ENCODE peak calls at places on chromosomes 11 and 22, in eight cellular contexts. One of them, this sample, is unnamed.

GRCh38 chr11:35907648-35908431 is 36.0 kb upstream of the LDLRAD3 start:
- DNase-seq in bronchial epithelial cell: peak; percentile 81
- DNase-seq in pancreas: no peak
- DNase-seq in IMR-90: peak; percentile 62
- DNase-seq in CD8-positive, alpha-beta T cell: no peak
- DNase-seq in left lung: no peak
- DNase-seq in Panc1: peak; percentile 33
- DNase-seq in HCT116: peak; percentile 54
- DNase-seq in this sample: no peak

GRCh38 chr11:58530236-58530635 is 22.3 kb upstream of the OR5B21 start:
- DNase-seq in pancreas: no peak
- DNase-seq in HCT116: no peak
- DNase-seq in Panc1: no peak
- DNase-seq in bronchial epithelial cell: no peak
- DNase-seq in left lung: no peak
- DNase-seq in IMR-90: no peak
- DNase-seq in CD8-positive, alpha-beta T cell: peak; percentile 66
- DNase-seq in this sample: no peak

GRCh38 chr22:37462983-37463382 is 23.2 kb downstream of the MFNG start:
- DNase-seq in pancreas: no peak
- DNase-seq in left lung: no peak
- DNase-seq in IMR-90: peak; percentile 49
- DNase-seq in HCT116: no peak
- DNase-seq in Panc1: no peak
- DNase-seq in bronchial epithelial cell: peak; percentile 30
- DNase-seq in CD8-positive, alpha-beta T cell: no peak
- DNase-seq in this sample: no peak

GRCh38 chr11:44363116-44363515 is 53.2 kb upstream of the ALX4 start:
- DNase-seq in HCT116: no peak
- DNase-seq in Panc1: no peak
- DNase-seq in left lung: no peak
- DNase-seq in CD8-positive, alpha-beta T cell: no peak
- DNase-seq in pancreas: no peak
- DNase-seq in bronchial epithelial cell: no peak
- DNase-seq in IMR-90: no peak
- DNase-seq in this sample: no peak

GRCh38 chr11:110907629-110908028 is 195.4 kb upstream of the ARHGAP20 start:
- DNase-seq in Panc1: no peak
- DNase-seq in left lung: no peak
- DNase-seq in CD8-positive, alpha-beta T cell: no peak
- DNase-seq in IMR-90: peak; percentile 98
- DNase-seq in pancreas: no peak
- DNase-seq in bronchial epithelial cell: peak; percentile 97
- DNase-seq in HCT116: no peak
- DNase-seq in this sample: peak; percentile 72

GRCh38 chr11:64742087-64742939 is 1.6 kb downstream of the RASGRP2 start:
- DNase-seq in IMR-90: no peak
- DNase-seq in CD8-positive, alpha-beta T cell: peak; percentile 38
- DNase-seq in bronchial epithelial cell: no peak
- DNase-seq in HCT116: no peak
- DNase-seq in pancreas: no peak
- DNase-seq in left lung: peak; percentile 85
- DNase-seq in Panc1: no peak
- DNase-seq in this sample: no peak

GRCh38 chr11:35928688-35929087 is 15.2 kb upstream of the LDLRAD3 start:
- DNase-seq in CD8-positive, alpha-beta T cell: no peak
- DNase-seq in pancreas: no peak
- DNase-seq in left lung: no peak
- DNase-seq in HCT116: no peak
- DNase-seq in IMR-90: no peak
- DNase-seq in bronchial epithelial cell: no peak
- DNase-seq in Panc1: no peak
- DNase-seq in this sample: no peak

GRCh38 chr11:2462986-2463765 is 18.4 kb downstream of the KCNQ1 start:
- DNase-seq in left lung: peak; percentile 90
- DNase-seq in HCT116: peak; percentile 45
- DNase-seq in bronchial epithelial cell: peak; percentile 33
- DNase-seq in CD8-positive, alpha-beta T cell: no peak
- DNase-seq in pancreas: peak; percentile 93
- DNase-seq in Panc1: no peak
- DNase-seq in IMR-90: no peak
- DNase-seq in this sample: peak; percentile 87

GRCh38 chr22:46121523-46122287 is 28.6 kb upstream of the PPARA start:
- DNase-seq in pancreas: no peak
- DNase-seq in bronchial epithelial cell: no peak
- DNase-seq in HCT116: no peak
- DNase-seq in Panc1: no peak
- DNase-seq in CD8-positive, alpha-beta T cell: no peak
- DNase-seq in IMR-90: no peak
- DNase-seq in left lung: no peak
- DNase-seq in this sample: no peak

GRCh38 chr22:43867839-43868652 is 5.7 kb upstream of the SULT4A1 start:
- DNase-seq in HCT116: no peak
- DNase-seq in Panc1: no peak
- DNase-seq in CD8-positive, alpha-beta T cell: no peak
- DNase-seq in pancreas: peak; percentile 38
- DNase-seq in bronchial epithelial cell: peak; percentile 38
- DNase-seq in left lung: no peak
- DNase-seq in IMR-90: peak; percentile 73
- DNase-seq in this sample: peak; percentile 34

GRCh38 chr11:11659567-11660341 is 37.9 kb upstream of the GALNT18 start:
- DNase-seq in left lung: no peak
- DNase-seq in HCT116: no peak
- DNase-seq in pancreas: no peak
- DNase-seq in bronchial epithelial cell: no peak
- DNase-seq in CD8-positive, alpha-beta T cell: no peak
- DNase-seq in IMR-90: no peak
- DNase-seq in Panc1: no peak
- DNase-seq in this sample: no peak

GRCh38 chr22:39448205-39449054 is 8.4 kb upstream of the MGAT3 start:
- DNase-seq in bronchial epithelial cell: peak; percentile 30
- DNase-seq in HCT116: no peak
- DNase-seq in IMR-90: no peak
- DNase-seq in CD8-positive, alpha-beta T cell: no peak
- DNase-seq in Panc1: no peak
- DNase-seq in left lung: no peak
- DNase-seq in pancreas: no peak
- DNase-seq in this sample: no peak

GRCh38 chr22:39446239-39446721 is 10.5 kb upstream of the MGAT3 start:
- DNase-seq in left lung: no peak
- DNase-seq in IMR-90: no peak
- DNase-seq in Panc1: no peak
- DNase-seq in HCT116: no peak
- DNase-seq in bronchial epithelial cell: no peak
- DNase-seq in CD8-positive, alpha-beta T cell: no peak
- DNase-seq in pancreas: no peak
- DNase-seq in this sample: peak; percentile 51

GRCh38 chr22:39452740-39453040 is 4.1 kb upstream of the MGAT3 start:
- DNase-seq in CD8-positive, alpha-beta T cell: no peak
- DNase-seq in pancreas: no peak
- DNase-seq in left lung: no peak
- DNase-seq in HCT116: no peak
- DNase-seq in Panc1: no peak
- DNase-seq in IMR-90: no peak
- DNase-seq in bronchial epithelial cell: no peak
- DNase-seq in this sample: no peak

GRCh38 chr22:39450258-39450955 is 6.4 kb upstream of the MGAT3 start:
- DNase-seq in CD8-positive, alpha-beta T cell: no peak
- DNase-seq in left lung: no peak
- DNase-seq in Panc1: no peak
- DNase-seq in bronchial epithelial cell: no peak
- DNase-seq in IMR-90: no peak
- DNase-seq in HCT116: no peak
- DNase-seq in pancreas: no peak
- DNase-seq in this sample: no peak

DNA sequence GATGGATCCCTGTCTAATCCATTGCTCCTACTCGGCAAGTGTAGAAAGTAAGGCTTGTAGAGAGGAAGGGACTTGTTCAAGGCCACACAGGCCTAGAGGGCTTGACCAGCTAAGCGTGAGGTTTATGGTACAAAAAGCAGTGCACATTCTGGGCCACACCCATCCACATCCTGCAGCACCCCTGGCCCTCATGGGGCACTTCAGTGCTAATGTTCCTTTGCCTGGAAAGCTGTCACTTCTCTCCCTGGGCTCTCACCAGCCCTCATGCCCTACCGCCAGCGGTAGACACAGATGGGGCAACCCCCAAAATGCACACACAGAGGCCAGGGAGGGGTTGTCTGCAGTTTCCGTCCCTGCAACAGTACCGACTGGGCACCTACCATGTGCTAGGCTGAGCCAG is 7.1 kb upstream of the MGAT3 start:
- DNase-seq in Panc1: no peak
- DNase-seq in HCT116: no peak
- DNase-seq in IMR-90: no peak
- DNase-seq in pancreas: no peak
- DNase-seq in CD8-positive, alpha-beta T cell: no peak
- DNase-seq in bronchial epithelial cell: no peak
- DNase-seq in left lung: no peak
- DNase-seq in this sample: no peak
- H3K4me3 ChIP-seq in Panc1: no peak overlapping the region
- H3K4me3 ChIP-seq in HCT116: no peak overlapping the region
- H3K4me3 ChIP-seq in IMR-90: no peak overlapping the region
- H3K4me3 ChIP-seq in pancreas: no peak overlapping the region
- H3K4me3 ChIP-seq in CD8-positive, alpha-beta T cell: no peak overlapping the region
- H3K4me3 ChIP-seq in bronchial epithelial cell: no peak overlapping the region
- H3K4me3 ChIP-seq in left lung: no peak overlapping the region
- H3K4me3 ChIP-seq in this sample: no peak overlapping the region

GRCh38 chr22:42397332-42398246 is 34.6 kb downstream of the NFAM1 start:
- DNase-seq in Panc1: no peak
- DNase-seq in bronchial epithelial cell: no peak
- DNase-seq in HCT116: no peak
- DNase-seq in pancreas: peak; percentile 52
- DNase-seq in CD8-positive, alpha-beta T cell: no peak
- DNase-seq in left lung: no peak
- DNase-seq in IMR-90: no peak
- DNase-seq in this sample: peak; percentile 35

GRCh38 chr22:42400811-42401547 is 31.2 kb downstream of the NFAM1 start:
- DNase-seq in IMR-90: no peak
- DNase-seq in pancreas: no peak
- DNase-seq in left lung: no peak
- DNase-seq in CD8-positive, alpha-beta T cell: no peak
- DNase-seq in bronchial epithelial cell: no peak
- DNase-seq in Panc1: no peak
- DNase-seq in HCT116: no peak
- DNase-seq in this sample: no peak

GRCh38 chr22:42399315-42400271 is 32.6 kb downstream of the NFAM1 start:
- DNase-seq in HCT116: no peak
- DNase-seq in pancreas: no peak
- DNase-seq in IMR-90: no peak
- DNase-seq in bronchial epithelial cell: no peak
- DNase-seq in left lung: no peak
- DNase-seq in CD8-positive, alpha-beta T cell: no peak
- DNase-seq in Panc1: no peak
- DNase-seq in this sample: peak; percentile 40

GRCh38 chr22:42401562-42402334 is 30.5 kb downstream of the NFAM1 start:
- DNase-seq in Panc1: no peak
- DNase-seq in pancreas: no peak
- DNase-seq in IMR-90: no peak
- DNase-seq in left lung: no peak
- DNase-seq in CD8-positive, alpha-beta T cell: no peak
- DNase-seq in HCT116: no peak
- DNase-seq in bronchial epithelial cell: peak; percentile 14
- DNase-seq in this sample: no peak

GRCh38 chr22:42396621-42397331 is 35.4 kb downstream of the NFAM1 start:
- DNase-seq in Panc1: no peak
- DNase-seq in CD8-positive, alpha-beta T cell: peak; percentile 31
- DNase-seq in IMR-90: no peak
- DNase-seq in bronchial epithelial cell: peak; percentile 35
- DNase-seq in HCT116: peak; percentile 3
- DNase-seq in left lung: no peak
- DNase-seq in pancreas: no peak
- DNase-seq in this sample: peak; percentile 17
- H3K4me3 ChIP-seq in Panc1: no peak overlapping the region
- H3K4me3 ChIP-seq in CD8-positive, alpha-beta T cell: no peak overlapping the region
- H3K4me3 ChIP-seq in IMR-90: no peak overlapping the region
- H3K4me3 ChIP-seq in bronchial epithelial cell: no peak overlapping the region
- H3K4me3 ChIP-seq in HCT116: no peak overlapping the region
- H3K4me3 ChIP-seq in left lung: no peak overlapping the region
- H3K4me3 ChIP-seq in pancreas: no peak overlapping the region
- H3K4me3 ChIP-seq in this sample: no peak overlapping the region

DNA sequence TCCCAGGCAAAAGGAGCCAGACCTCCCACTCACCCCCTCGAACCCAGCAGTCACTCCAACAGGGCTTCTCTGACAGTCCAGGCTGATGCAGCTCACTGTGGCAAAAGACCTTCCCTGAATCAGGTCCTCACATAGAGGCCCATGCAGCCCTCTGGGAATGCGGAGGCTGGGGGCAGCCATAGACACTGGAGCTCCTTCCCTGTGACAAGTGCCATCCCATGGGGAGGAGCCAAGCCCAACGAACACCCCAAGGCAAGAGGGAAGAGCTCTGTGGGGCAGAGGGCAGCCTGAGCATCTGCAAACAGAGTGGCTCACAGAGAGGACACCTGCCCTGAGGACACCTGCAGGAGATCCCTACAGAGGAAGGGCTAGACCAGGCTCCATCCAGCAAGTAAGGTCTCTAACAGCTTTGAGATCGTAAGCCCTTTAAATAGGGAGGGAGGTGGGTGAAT is at the start of gene LINC01488:
- DNase-seq in CD8-positive, alpha-beta T cell: no peak
- DNase-seq in bronchial epithelial cell: no peak
- DNase-seq in Panc1: no peak
- DNase-seq in IMR-90: no peak
- DNase-seq in left lung: peak; percentile 17
- DNase-seq in HCT116: no peak
- DNase-seq in pancreas: no peak
- DNase-seq in this sample: no peak
- H3K4me3 ChIP-seq in CD8-positive, alpha-beta T cell: no peak within 1 kb of the TSS
- H3K4me3 ChIP-seq in bronchial epithelial cell: no peak within 1 kb of the TSS
- H3K4me3 ChIP-seq in Panc1: no peak within 1 kb of the TSS
- H3K4me3 ChIP-seq in IMR-90: no peak within 1 kb of the TSS
- H3K4me3 ChIP-seq in left lung: no peak within 1 kb of the TSS
- H3K4me3 ChIP-seq in HCT116: no peak within 1 kb of the TSS
- H3K4me3 ChIP-seq in pancreas: no peak within 1 kb of the TSS
- H3K4me3 ChIP-seq in this sample: no peak within 1 kb of the TSS

GRCh38 chr22:49724030-49724892 is 103.4 kb downstream of the BRD1 start:
- DNase-seq in Panc1: no peak
- DNase-seq in left lung: no peak
- DNase-seq in CD8-positive, alpha-beta T cell: no peak
- DNase-seq in bronchial epithelial cell: no peak
- DNase-seq in HCT116: no peak
- DNase-seq in pancreas: no peak
- DNase-seq in IMR-90: no peak
- DNase-seq in this sample: no peak
- H3K4me3 ChIP-seq in Panc1: no peak overlapping the region
- H3K4me3 ChIP-seq in left lung: peak overlapping the region; percentile 7
- H3K4me3 ChIP-seq in CD8-positive, alpha-beta T cell: peak overlapping the region; percentile 74
- H3K4me3 ChIP-seq in bronchial epithelial cell: no peak overlapping the region
- H3K4me3 ChIP-seq in HCT116: no peak overlapping the region
- H3K4me3 ChIP-seq in pancreas: no peak overlapping the region
- H3K4me3 ChIP-seq in IMR-90: no peak overlapping the region
- H3K4me3 ChIP-seq in this sample: peak overlapping the region; percentile 38

This sample was measured in transverse colon.